ENCODE peak calls at places on chromosomes 12 and 14, in seven cellular contexts. M, E, O, J, R, W and I are unnamed samples.

GRCh38 chr12:7162691-7163114 is 26.8 kb upstream of the PEX5 start:
- DNase-seq in M (peak; percentile 73), E (no peak), R (no peak), O (peak; percentile 23), W (peak; percentile 46), J (peak; percentile 32), I (no peak)

GRCh38 chr12:6788972-6789905 is at the start of gene CD4:
- DNase-seq in R (no peak), J (peak; percentile 67), M (peak; percentile 38), E (no peak), O (peak; percentile 80), W (peak; percentile 87), I (peak; percentile 48)

GRCh38 chr14:90795744-90796143 is 20.5 kb downstream of the TTC7B start:
- DNase-seq in W (no peak), E (no peak), R (no peak), J (no peak), O (no peak), M (no peak), I (no peak)

GRCh38 chr14:67167420-67168109 is 21.7 kb upstream of the GARIN2 start:
- DNase-seq in E (no peak), O (no peak), W (no peak), R (no peak), M (no peak), J (no peak), I (no peak)

GRCh38 chr12:39116877-39117276 is 211.5 kb upstream of the CPNE8 start:
- DNase-seq in J (no peak), O (no peak), E (no peak), M (no peak), R (no peak), W (no peak), I (no peak)

GRCh38 chr12:89210277-89210676 is 142.0 kb downstream of the DUSP6 start:
- DNase-seq in J (no peak), W (no peak), R (no peak), M (no peak), E (no peak), O (no peak), I (no peak)

GRCh38 chr12:46358325-46358700 is 14.3 kb downstream of the SLC38A2 start:
- DNase-seq in J (no peak), O (no peak), R (no peak), W (no peak), M (no peak), E (no peak), I (no peak)

GRCh38 chr12:40691913-40692616 is at the start of gene CNTN1:
- DNase-seq in J (peak; percentile 24), R (peak; percentile 78), W (no peak), M (peak; percentile 88), E (peak; percentile 80), O (no peak), I (peak; percentile 76)

GRCh38 chr14:96400495-96400894 is 8.6 kb downstream of the AK7 start:
- DNase-seq in O (no peak), W (no peak), J (no peak), M (peak; percentile 58), R (no peak), E (no peak), I (no peak)

GRCh38 chr14:85531594-85532391 is 1.8 kb downstream of the FLRT2 start:
- DNase-seq in R (peak; percentile 78), J (no peak), W (no peak), O (no peak), E (peak; percentile 84), M (peak; percentile 75), I (no peak)

GRCh38 chr12:56266634-56267442 is at the start of gene COQ10A:
- DNase-seq in W (peak; percentile 96), R (peak; percentile 93), O (peak; percentile 91), M (peak; percentile 90), E (peak; percentile 94), J (peak; percentile 93), I (peak; percentile 84)

GRCh38 chr14:104680806-104681688 is 8.4 kb upstream of the INF2 start:
- DNase-seq in M (peak; percentile 92), R (no peak), E (peak; percentile 75), J (peak; percentile 77), O (no peak), W (no peak), I (peak; percentile 54)

GRCh38 chr14:76473381-76474263 is 97.7 kb downstream of the ESRRB start:
- DNase-seq in E (no peak), O (no peak), J (no peak), W (no peak), R (no peak), M (no peak), I (no peak)

GRCh38 chr12:91630118-91630517 is 447.5 kb upstream of the DCN start:
- DNase-seq in E (no peak), M (no peak), W (no peak), J (no peak), R (no peak), O (no peak), I (no peak)

GRCh38 chr12:52324068-52324444 is 2.9 kb upstream of the KRT83 start:
- DNase-seq in W (no peak), J (no peak), O (no peak), E (peak; percentile 36), R (no peak), M (no peak), I (no peak)

GRCh38 chr12:56257491-56258067 is 605 bp downstream of the ANKRD52 start:
- DNase-seq in R (no peak), M (peak; percentile 28), E (no peak), O (no peak), W (no peak), J (no peak), I (no peak)

GRCh38 chr14:100306506-100307214 is 416 bp upstream of the SLC25A29 start:
- DNase-seq in E (peak; percentile 89), R (peak; percentile 86), J (peak; percentile 89), M (peak; percentile 86), O (peak; percentile 34), W (peak; percentile 64), I (peak; percentile 86)

GRCh38 chr14:65170768-65171251 is 68.5 kb upstream of the MAX start:
- DNase-seq in J (peak; percentile 17), O (peak; percentile 52), E (no peak), W (peak; percentile 73), R (peak; percentile 13), M (peak; percentile 63), I (peak; percentile 14)

GRCh38 chr14:49250109-49250508 is 336.1 kb downstream of the RPS29 start:
- DNase-seq in O (no peak), W (no peak), M (no peak), E (no peak), J (no peak), R (no peak), I (no peak)

GRCh38 chr14:84825481-84825880 is 704.5 kb upstream of the FLRT2 start:
- DNase-seq in J (no peak), E (no peak), M (no peak), R (no peak), W (no peak), O (no peak), I (no peak)

GRCh38 chr14:75144944-75145343 is 18.1 kb upstream of the NEK9 start:
- DNase-seq in M (no peak), W (peak; percentile 39), J (peak; percentile 19), E (no peak), O (peak; percentile 23), R (no peak), I (no peak)

GRCh38 chr14:77483851-77484250 is 14.8 kb downstream of the ISM2 start:
- DNase-seq in O (no peak), E (no peak), R (no peak), M (no peak), W (no peak), J (no peak), I (no peak)

GRCh38 chr12:43883748-43884147 is 47.9 kb downstream of the TMEM117 start:
- DNase-seq in M (no peak), J (no peak), E (no peak), W (no peak), R (no peak), O (no peak), I (no peak)

GRCh38 chr12:76026643-76027063 is 4.9 kb downstream of the PHLDA1 start:
- DNase-seq in J (no peak), W (no peak), M (no peak), O (no peak), E (no peak), R (no peak), I (no peak)

GRCh38 chr12:10661338-10661737 is 12.5 kb downstream of the STYK1 start:
- DNase-seq in O (no peak), E (no peak), J (peak; percentile 45), W (no peak), R (no peak), M (no peak), I (no peak)

GRCh38 chr14:101074124-101075024 is 170.9 kb upstream of the RTL1 start:
- DNase-seq in M (peak; percentile 6), J (no peak), R (no peak), O (no peak), W (no peak), E (peak; percentile 37), I (no peak)

GRCh38 chr12:108302471-108303311 is 36.4 kb downstream of the CMKLR1 start:
- DNase-seq in O (no peak), R (peak; percentile 19), E (peak; percentile 92), J (peak; percentile 43), W (no peak), M (no peak), I (no peak)

GRCh38 chr12:116582610-116583009 is 23.4 kb downstream of the MAP1LC3B2 start:
- DNase-seq in O (no peak), E (no peak), W (no peak), J (no peak), M (no peak), R (peak; percentile 69), I (no peak)

GRCh38 chr12:8687846-8688601 is 9.8 kb upstream of the RIMKLB start:
- DNase-seq in E (no peak), W (no peak), R (peak; percentile 54), M (peak; percentile 32), J (peak; percentile 29), O (peak; percentile 14), I (peak; percentile 15)

GRCh38 chr12:20585055-20585625 is 110.0 kb upstream of the SLCO1C1 start:
- DNase-seq in O (no peak), M (no peak), W (no peak), E (no peak), R (no peak), J (no peak), I (no peak)
- H3K27ac ChIP-seq in O (no peak overlapping the region), M (no peak overlapping the region), W (no peak overlapping the region), E (no peak overlapping the region), R (no peak overlapping the region), J (peak overlapping the region; percentile 25), I (no peak overlapping the region)

GRCh38 chr14:32534145-32534544 is 205.0 kb downstream of the AKAP6 start:
- DNase-seq in O (no peak), M (no peak), J (no peak), R (no peak), W (no peak), E (no peak), I (no peak)
- H3K27ac ChIP-seq in O (no peak overlapping the region), M (no peak overlapping the region), J (no peak overlapping the region), R (no peak overlapping the region), W (no peak overlapping the region), E (no peak overlapping the region), I (no peak overlapping the region)

GRCh38 chr14:103055693-103056092 is 1.7 kb downstream of the CDC42BPB start:
- DNase-seq in J (no peak), M (no peak), E (no peak), W (no peak), O (no peak), R (no peak), I (no peak)
- H3K27ac ChIP-seq in J (peak overlapping the region; percentile 98), M (no peak overlapping the region), E (peak overlapping the region; percentile 96), W (no peak overlapping the region), O (no peak overlapping the region), R (no peak overlapping the region), I (no peak overlapping the region)

DNA sequence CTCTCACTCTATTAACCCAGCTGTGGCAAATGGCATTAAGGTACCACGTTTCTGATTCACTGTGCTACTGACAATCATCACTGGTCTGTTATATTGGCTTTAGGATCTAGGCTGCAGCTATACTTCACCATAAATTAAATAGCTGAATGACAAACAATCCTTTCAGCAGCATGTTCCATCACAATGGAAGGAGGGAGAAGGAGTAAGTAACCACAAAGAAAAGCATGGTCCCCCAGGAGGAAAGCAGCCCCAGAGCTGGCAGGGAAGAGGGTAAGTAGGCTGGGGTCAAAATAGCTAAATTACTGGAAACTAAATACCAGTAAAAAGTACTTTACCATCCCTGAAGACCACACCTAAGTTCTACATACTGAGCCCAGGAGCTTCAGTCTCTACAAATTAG is 2.8 kb downstream of the ARMH4 start:
- DNase-seq in W (no peak), M (no peak), J (no peak), R (no peak), O (no peak), E (no peak), I (no peak)
- H3K27ac ChIP-seq in W (no peak overlapping the region), M (no peak overlapping the region), J (no peak overlapping the region), R (no peak overlapping the region), O (no peak overlapping the region), E (no peak overlapping the region), I (no peak overlapping the region)